ENCODE peak calls at places on chromosomes 16 and 17, in eight cellular contexts. One of them, this sample, is unnamed. For H3K4me1, the result is how much of the 10 kb centered on the place peaks cover.

GRCh38 chr17:79793924-79794304 is 3.0 kb downstream of the CBX8 start:
- DNase-seq in right atrium auricular region: no peak
- DNase-seq in astrocyte: no peak
- DNase-seq in cardiac muscle cell: peak
- DNase-seq in colonic mucosa: no peak
- DNase-seq in CD4-positive, alpha-beta memory T cell: no peak
- DNase-seq in body of pancreas: no peak
- DNase-seq in lung: no peak
- DNase-seq in this sample: no peak

GRCh38 chr17:10182785-10183184 is 15.6 kb downstream of the GAS7 start:
- DNase-seq in right atrium auricular region: no peak
- DNase-seq in astrocyte: no peak
- DNase-seq in cardiac muscle cell: no peak
- DNase-seq in colonic mucosa: no peak
- DNase-seq in CD4-positive, alpha-beta memory T cell: no peak
- DNase-seq in body of pancreas: no peak
- DNase-seq in lung: no peak
- DNase-seq in this sample: no peak

GRCh38 chr16:84360748-84361147 is 7.6 kb upstream of the ATP2C2 start:
- DNase-seq in right atrium auricular region: no peak
- DNase-seq in astrocyte: no peak
- DNase-seq in cardiac muscle cell: no peak
- DNase-seq in colonic mucosa: no peak
- DNase-seq in CD4-positive, alpha-beta memory T cell: no peak
- DNase-seq in body of pancreas: no peak
- DNase-seq in lung: no peak
- DNase-seq in this sample: no peak

GRCh38 chr17:43411369-43411677 is 12.5 kb downstream of the ARL4D start:
- DNase-seq in right atrium auricular region: no peak
- DNase-seq in astrocyte: no peak
- DNase-seq in cardiac muscle cell: no peak
- DNase-seq in colonic mucosa: no peak
- DNase-seq in CD4-positive, alpha-beta memory T cell: no peak
- DNase-seq in body of pancreas: no peak
- DNase-seq in lung: no peak
- DNase-seq in this sample: no peak

GRCh38 chr16:11205754-11206459 is 50.1 kb downstream of the SOCS1 start:
- DNase-seq in right atrium auricular region: no peak
- DNase-seq in astrocyte: no peak
- DNase-seq in cardiac muscle cell: peak
- DNase-seq in colonic mucosa: peak
- DNase-seq in CD4-positive, alpha-beta memory T cell: no peak
- DNase-seq in body of pancreas: no peak
- DNase-seq in lung: no peak
- DNase-seq in this sample: peak

GRCh38 chr17:32497431-32498205 is 10.8 kb downstream of the CDK5R1 start:
- DNase-seq in right atrium auricular region: no peak
- DNase-seq in astrocyte: peak
- DNase-seq in cardiac muscle cell: no peak
- DNase-seq in colonic mucosa: no peak
- DNase-seq in CD4-positive, alpha-beta memory T cell: no peak
- DNase-seq in body of pancreas: no peak
- DNase-seq in lung: no peak
- DNase-seq in this sample: no peak

GRCh38 chr16:56701534-56701933 is 19.3 kb downstream of the MT1X start:
- DNase-seq in right atrium auricular region: no peak
- DNase-seq in astrocyte: no peak
- DNase-seq in cardiac muscle cell: no peak
- DNase-seq in colonic mucosa: no peak
- DNase-seq in CD4-positive, alpha-beta memory T cell: no peak
- DNase-seq in body of pancreas: no peak
- DNase-seq in lung: no peak
- DNase-seq in this sample: no peak

GRCh38 chr16:69772560-69773254 is 10.6 kb downstream of the WWP2 start:
- DNase-seq in right atrium auricular region: no peak
- DNase-seq in astrocyte: no peak
- DNase-seq in cardiac muscle cell: peak
- DNase-seq in colonic mucosa: no peak
- DNase-seq in CD4-positive, alpha-beta memory T cell: no peak
- DNase-seq in body of pancreas: no peak
- DNase-seq in lung: no peak
- DNase-seq in this sample: no peak

GRCh38 chr16:4356820-4357219 is 5.7 kb upstream of the PAM16 start:
- DNase-seq in right atrium auricular region: no peak
- DNase-seq in astrocyte: no peak
- DNase-seq in cardiac muscle cell: no peak
- DNase-seq in colonic mucosa: no peak
- DNase-seq in CD4-positive, alpha-beta memory T cell: no peak
- DNase-seq in body of pancreas: no peak
- DNase-seq in lung: no peak
- DNase-seq in this sample: no peak

GRCh38 chr17:80817861-80818260 is 173.8 kb upstream of the CHMP6 start:
- DNase-seq in right atrium auricular region: no peak
- DNase-seq in astrocyte: peak
- DNase-seq in cardiac muscle cell: no peak
- DNase-seq in colonic mucosa: no peak
- DNase-seq in CD4-positive, alpha-beta memory T cell: no peak
- DNase-seq in body of pancreas: no peak
- DNase-seq in lung: no peak
- DNase-seq in this sample: no peak

GRCh38 chr16:70254965-70255286 is 3.2 kb upstream of the EXOSC6 start:
- DNase-seq in right atrium auricular region: no peak
- DNase-seq in astrocyte: no peak
- DNase-seq in cardiac muscle cell: no peak
- DNase-seq in colonic mucosa: no peak
- DNase-seq in CD4-positive, alpha-beta memory T cell: no peak
- DNase-seq in body of pancreas: no peak
- DNase-seq in lung: no peak
- DNase-seq in this sample: no peak

GRCh38 chr17:7262192-7263070 is at the start of gene CLDN7:
- DNase-seq in right atrium auricular region: no peak
- DNase-seq in astrocyte: no peak
- DNase-seq in cardiac muscle cell: no peak
- DNase-seq in colonic mucosa: peak
- DNase-seq in CD4-positive, alpha-beta memory T cell: no peak
- DNase-seq in body of pancreas: peak
- DNase-seq in lung: peak
- DNase-seq in this sample: peak

GRCh38 chr17:74979408-74980146 is 7.0 kb upstream of the HID1 start:
- DNase-seq in right atrium auricular region: no peak
- DNase-seq in astrocyte: no peak
- DNase-seq in cardiac muscle cell: no peak
- DNase-seq in colonic mucosa: no peak
- DNase-seq in CD4-positive, alpha-beta memory T cell: no peak
- DNase-seq in body of pancreas: no peak
- DNase-seq in lung: no peak
- DNase-seq in this sample: no peak

GRCh38 chr17:74977802-74978201 is 5.2 kb upstream of the HID1 start:
- DNase-seq in right atrium auricular region: no peak
- DNase-seq in astrocyte: no peak
- DNase-seq in cardiac muscle cell: no peak
- DNase-seq in colonic mucosa: no peak
- DNase-seq in CD4-positive, alpha-beta memory T cell: no peak
- DNase-seq in body of pancreas: no peak
- DNase-seq in lung: no peak
- DNase-seq in this sample: no peak

GRCh38 chr17:74981979-74982662 is 5.3 kb upstream of the CDR2L start:
- DNase-seq in right atrium auricular region: peak
- DNase-seq in astrocyte: no peak
- DNase-seq in cardiac muscle cell: peak
- DNase-seq in colonic mucosa: peak
- DNase-seq in CD4-positive, alpha-beta memory T cell: peak
- DNase-seq in body of pancreas: peak
- DNase-seq in lung: peak
- DNase-seq in this sample: peak

GRCh38 chr17:74978240-74978639 is 5.7 kb upstream of the HID1 start:
- DNase-seq in right atrium auricular region: no peak
- DNase-seq in astrocyte: no peak
- DNase-seq in cardiac muscle cell: no peak
- DNase-seq in colonic mucosa: no peak
- DNase-seq in CD4-positive, alpha-beta memory T cell: no peak
- DNase-seq in body of pancreas: no peak
- DNase-seq in lung: no peak
- DNase-seq in this sample: no peak

DNA sequence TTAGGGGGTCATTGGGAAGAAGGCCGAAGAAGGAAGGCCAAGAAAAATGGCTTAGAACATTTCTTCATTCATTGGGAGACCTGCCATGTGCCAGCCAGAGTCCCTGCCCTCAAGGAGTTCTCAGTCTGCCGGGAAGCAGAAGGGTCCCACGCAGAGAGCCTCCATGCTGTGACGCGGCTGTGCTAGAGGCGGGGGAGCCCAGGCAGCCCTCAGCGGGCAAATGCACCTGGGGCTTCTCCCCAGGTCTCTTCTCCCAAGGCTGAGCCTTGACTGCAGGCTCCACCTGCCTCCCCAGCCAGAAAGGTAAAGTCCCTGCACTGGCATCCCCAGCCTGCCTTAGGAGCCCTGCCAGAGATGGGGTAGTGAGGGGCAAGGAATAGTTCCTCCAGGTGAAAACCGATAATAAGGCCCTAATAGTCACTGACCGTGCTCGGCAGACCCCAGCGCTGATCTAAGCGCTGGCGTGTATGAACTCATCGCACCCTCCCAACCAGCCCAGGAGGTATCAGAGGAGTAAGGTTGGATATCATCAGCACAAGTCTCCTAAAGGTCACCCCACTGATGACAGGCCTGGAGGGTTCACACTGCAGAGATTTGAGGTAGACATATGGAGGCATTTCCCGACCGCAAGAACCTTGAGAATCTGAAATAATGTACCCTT is 6.0 kb upstream of the CDR2L start:
- DNase-seq in right atrium auricular region: no peak
- DNase-seq in astrocyte: peak
- DNase-seq in cardiac muscle cell: no peak
- DNase-seq in colonic mucosa: no peak
- DNase-seq in CD4-positive, alpha-beta memory T cell: no peak
- DNase-seq in body of pancreas: no peak
- DNase-seq in lung: no peak
- DNase-seq in this sample: no peak
- H3K4me3 ChIP-seq in right atrium auricular region: peak
- H3K4me3 ChIP-seq in astrocyte: peak
- H3K4me3 ChIP-seq in cardiac muscle cell: peak
- H3K4me3 ChIP-seq in colonic mucosa: peak
- H3K4me3 ChIP-seq in CD4-positive, alpha-beta memory T cell: peak
- H3K4me3 ChIP-seq in body of pancreas: peak
- H3K4me3 ChIP-seq in lung: peak
- H3K4me3 ChIP-seq in this sample: no peak

GRCh38 chr17:14320098-14320497 is 19.2 kb downstream of the HS3ST3B1 start:
- DNase-seq in right atrium auricular region: no peak
- DNase-seq in astrocyte: no peak
- DNase-seq in cardiac muscle cell: no peak
- DNase-seq in colonic mucosa: no peak
- DNase-seq in CD4-positive, alpha-beta memory T cell: no peak
- DNase-seq in body of pancreas: no peak
- DNase-seq in lung: no peak
- DNase-seq in this sample: no peak

GRCh38 chr17:14317383-14317782 is 16.5 kb downstream of the HS3ST3B1 start:
- DNase-seq in right atrium auricular region: peak
- DNase-seq in astrocyte: no peak
- DNase-seq in cardiac muscle cell: no peak
- DNase-seq in colonic mucosa: no peak
- DNase-seq in CD4-positive, alpha-beta memory T cell: no peak
- DNase-seq in body of pancreas: no peak
- DNase-seq in lung: no peak
- DNase-seq in this sample: no peak

GRCh38 chr17:14318906-14319205 is 18.0 kb downstream of the HS3ST3B1 start:
- DNase-seq in right atrium auricular region: no peak
- DNase-seq in astrocyte: no peak
- DNase-seq in cardiac muscle cell: no peak
- DNase-seq in colonic mucosa: no peak
- DNase-seq in CD4-positive, alpha-beta memory T cell: no peak
- DNase-seq in body of pancreas: no peak
- DNase-seq in lung: no peak
- DNase-seq in this sample: no peak

GRCh38 chr17:14316131-14316854 is 15.4 kb downstream of the HS3ST3B1 start:
- DNase-seq in right atrium auricular region: peak
- DNase-seq in astrocyte: peak
- DNase-seq in cardiac muscle cell: peak
- DNase-seq in colonic mucosa: no peak
- DNase-seq in CD4-positive, alpha-beta memory T cell: no peak
- DNase-seq in body of pancreas: no peak
- DNase-seq in lung: no peak
- DNase-seq in this sample: no peak

DNA sequence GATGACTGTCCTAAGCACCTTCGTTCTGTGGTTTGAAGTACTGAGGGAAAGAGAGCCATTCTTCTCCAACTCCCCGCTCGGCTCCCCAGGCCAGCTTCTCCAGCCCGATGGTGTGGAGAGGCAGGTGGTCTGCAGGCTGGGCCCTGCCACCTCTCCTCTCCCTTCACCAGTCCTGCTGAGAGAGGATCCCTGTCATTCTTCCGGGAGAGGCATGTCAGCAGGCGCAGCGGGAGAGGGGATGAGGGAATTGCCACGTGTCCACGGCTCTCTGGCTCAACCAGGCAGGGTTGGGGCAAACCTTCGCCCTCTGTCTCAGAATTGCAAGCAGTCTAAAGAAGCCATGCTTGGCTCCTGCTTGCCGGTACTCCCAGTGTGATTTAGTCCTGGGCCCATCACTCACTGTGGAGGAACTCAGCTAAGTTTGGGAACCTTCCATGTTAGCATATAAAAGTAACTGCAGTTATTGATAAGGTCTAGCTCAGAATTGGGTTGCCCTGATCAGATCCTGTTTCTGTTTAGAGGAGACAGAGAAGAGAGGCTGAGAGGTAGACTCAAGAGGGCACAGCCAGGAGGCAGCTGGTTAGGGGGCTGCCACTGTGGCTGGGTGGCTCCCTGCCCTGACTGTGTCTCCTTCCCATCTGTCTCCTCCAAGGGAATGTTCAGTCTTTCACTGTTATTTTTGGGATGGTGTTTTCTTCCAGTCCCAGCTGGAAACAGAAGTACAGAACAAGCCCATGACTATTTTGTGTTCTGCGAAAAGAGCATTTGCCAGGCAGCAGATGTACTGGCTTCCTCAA is 17.4 kb downstream of the HS3ST3B1 start:
- DNase-seq in right atrium auricular region: peak
- DNase-seq in astrocyte: no peak
- DNase-seq in cardiac muscle cell: no peak
- DNase-seq in colonic mucosa: no peak
- DNase-seq in CD4-positive, alpha-beta memory T cell: no peak
- DNase-seq in body of pancreas: no peak
- DNase-seq in lung: no peak
- DNase-seq in this sample: no peak
- H3K27ac ChIP-seq in right atrium auricular region: no peak
- H3K27ac ChIP-seq in astrocyte: no peak
- H3K27ac ChIP-seq in cardiac muscle cell: no peak
- H3K27ac ChIP-seq in colonic mucosa: no peak
- H3K27ac ChIP-seq in CD4-positive, alpha-beta memory T cell: no peak
- H3K27ac ChIP-seq in body of pancreas: no peak
- H3K27ac ChIP-seq in lung: no peak
- H3K27ac ChIP-seq in this sample: no peak

GRCh38 chr17:2239882-2240430 is 63.6 kb downstream of the SMG6 start:
- DNase-seq in right atrium auricular region: peak
- DNase-seq in astrocyte: peak
- DNase-seq in cardiac muscle cell: peak
- DNase-seq in colonic mucosa: no peak
- DNase-seq in CD4-positive, alpha-beta memory T cell: no peak
- DNase-seq in body of pancreas: no peak
- DNase-seq in lung: no peak
- DNase-seq in this sample: no peak
- H3K4me1 ChIP-seq in right atrium auricular region: under half
- H3K4me1 ChIP-seq in astrocyte: half or more
- H3K4me1 ChIP-seq in cardiac muscle cell: under half
- H3K4me1 ChIP-seq in colonic mucosa: under half
- H3K4me1 ChIP-seq in CD4-positive, alpha-beta memory T cell: under half
- H3K4me1 ChIP-seq in body of pancreas: under half
- H3K4me1 ChIP-seq in lung: under half
- H3K4me1 ChIP-seq in this sample: under half

GRCh38 chr17:38768417-38768816 is 15.9 kb downstream of the PSMB3 start:
- DNase-seq in right atrium auricular region: no peak
- DNase-seq in astrocyte: no peak
- DNase-seq in cardiac muscle cell: no peak
- DNase-seq in colonic mucosa: no peak
- DNase-seq in CD4-positive, alpha-beta memory T cell: no peak
- DNase-seq in body of pancreas: no peak
- DNase-seq in lung: peak
- DNase-seq in this sample: no peak
- H3K4me3 ChIP-seq in right atrium auricular region: no peak
- H3K4me3 ChIP-seq in astrocyte: no peak
- H3K4me3 ChIP-seq in cardiac muscle cell: no peak
- H3K4me3 ChIP-seq in colonic mucosa: no peak
- H3K4me3 ChIP-seq in CD4-positive, alpha-beta memory T cell: no peak
- H3K4me3 ChIP-seq in body of pancreas: no peak
- H3K4me3 ChIP-seq in lung: no peak
- H3K4me3 ChIP-seq in this sample: no peak